ENCODE peak calls at places on chromosomes 7 and 10, in seven cellular contexts. S is H54; N is Daoy; I is activated CD4-positive, CD25-positive, alpha-beta regulatory T cell; V is upper lobe of right lung; M is chondrocyte; W is heart left ventricle. G is an unnamed sample.

GRCh38 chr7:151276651-151277590 is 28.4 kb upstream of the SMARCD3 start:
- DNase-seq in S (peak; percentile 76), N (peak; percentile 82), I (no peak), V (peak; percentile 84), M (no peak), W (peak; percentile 67), G (no peak)

GRCh38 chr10:114995468-114995867 is 57.5 kb downstream of the TRUB1 start:
- DNase-seq in S (no peak), N (no peak), I (no peak), V (no peak), M (no peak), W (no peak), G (no peak)

GRCh38 chr10:6059506-6059905 is 2.7 kb downstream of the IL2RA start:
- DNase-seq in S (no peak), N (no peak), I (no peak), V (no peak), M (no peak), W (no peak), G (no peak)

GRCh38 chr7:107563072-107563760 is 504 bp downstream of the COG5 start:
- DNase-seq in S (peak; percentile 35), N (no peak), I (no peak), V (no peak), M (no peak), W (no peak), G (no peak)

GRCh38 chr10:27372095-27372494 is 131.5 kb upstream of the ACBD5 start:
- DNase-seq in S (no peak), N (no peak), I (no peak), V (no peak), M (no peak), W (no peak), G (no peak)

GRCh38 chr7:91266931-91267557 is 2.8 kb downstream of the FZD1 start:
- DNase-seq in S (no peak), N (no peak), I (no peak), V (no peak), M (no peak), W (peak; percentile 41), G (no peak)

GRCh38 chr10:127797339-127797738 is 60.4 kb downstream of the FOXI2 start:
- DNase-seq in S (no peak), N (peak; percentile 15), I (no peak), V (no peak), M (no peak), W (no peak), G (no peak)

GRCh38 chr10:86795353-86795752 is 38.9 kb downstream of the BMPR1A start:
- DNase-seq in S (peak; percentile 59), N (peak; percentile 57), I (no peak), V (no peak), M (no peak), W (no peak), G (no peak)

GRCh38 chr7:150994141-150994837 is 3.5 kb downstream of the NOS3 start:
- DNase-seq in S (no peak), N (no peak), I (no peak), V (no peak), M (no peak), W (peak; percentile 88), G (no peak)

GRCh38 chr7:5523052-5523711 is 99.5 kb upstream of the TNRC18 start:
- DNase-seq in S (peak; percentile 37), N (peak; percentile 86), I (no peak), V (no peak), M (no peak), W (no peak), G (no peak)

GRCh38 chr10:2979267-2979660 is 88.1 kb upstream of the PFKP start:
- DNase-seq in S (no peak), N (no peak), I (no peak), V (no peak), M (no peak), W (no peak), G (no peak)

GRCh38 chr10:95814011-95814727 is 58.2 kb downstream of the ENTPD1 start:
- DNase-seq in S (peak; percentile 58), N (peak; percentile 66), I (no peak), V (no peak), M (no peak), W (peak; percentile 39), G (no peak)

GRCh38 chr10:45001382-45002148 is 842 bp downstream of the ZNF22 start:
- DNase-seq in S (peak; percentile 65), N (peak; percentile 70), I (no peak), V (peak; percentile 83), M (no peak), W (peak; percentile 88), G (peak; percentile 90)

GRCh38 chr7:101900103-101900502 is 82.7 kb downstream of the CUX1 start:
- DNase-seq in S (no peak), N (no peak), I (no peak), V (no peak), M (no peak), W (peak; percentile 86), G (no peak)

GRCh38 chr10:71755179-71755879 is 18.0 kb downstream of the VSIR start:
- DNase-seq in S (no peak), N (no peak), I (no peak), V (no peak), M (no peak), W (no peak), G (no peak)

GRCh38 chr7:106071999-106072714 is 40.0 kb downstream of the SYPL1 start:
- DNase-seq in S (no peak), N (no peak), I (no peak), V (no peak), M (no peak), W (peak; percentile 53), G (no peak)

GRCh38 chr7:117210366-117210765 is 112.5 kb downstream of the WNT2 start:
- DNase-seq in S (no peak), N (no peak), I (no peak), V (no peak), M (no peak), W (no peak), G (no peak)

GRCh38 chr7:106774768-106775551 is 90.1 kb upstream of the PIK3CG start:
- DNase-seq in S (no peak), N (peak; percentile 28), I (no peak), V (no peak), M (no peak), W (no peak), G (no peak)

GRCh38 chr10:72735288-72735926 is 43.5 kb downstream of the MCU start:
- DNase-seq in S (no peak), N (no peak), I (no peak), V (no peak), M (no peak), W (no peak), G (no peak)

GRCh38 chr10:70272925-70273316 is 10.9 kb downstream of the NPFFR1 start:
- DNase-seq in S (no peak), N (peak; percentile 17), I (no peak), V (no peak), M (no peak), W (no peak), G (no peak)

GRCh38 chr10:122051609-122052385 is 62.8 kb downstream of the TACC2 start:
- DNase-seq in S (peak; percentile 35), N (peak; percentile 78), I (no peak), V (peak; percentile 76), M (no peak), W (peak; percentile 44), G (peak; percentile 26)

GRCh38 chr7:29146082-29146706 is at the start of gene CPVL:
- DNase-seq in S (no peak), N (peak; percentile 93), I (no peak), V (peak; percentile 81), M (no peak), W (peak; percentile 88), G (no peak)

GRCh38 chr10:114387784-114388183 is 16.5 kb downstream of the AFAP1L2 start:
- DNase-seq in S (no peak), N (no peak), I (no peak), V (no peak), M (no peak), W (no peak), G (no peak)

GRCh38 chr10:31314256-31315183 is 4.5 kb upstream of the ZEB1 start:
- DNase-seq in S (no peak), N (no peak), I (no peak), V (no peak), M (no peak), W (no peak), G (no peak)

GRCh38 chr10:53025172-53025651 is 252.6 kb upstream of the MBL2 start:
- DNase-seq in S (no peak), N (no peak), I (no peak), V (no peak), M (no peak), W (no peak), G (no peak)

GRCh38 chr7:42155836-42156540 is 81.0 kb downstream of the GLI3 start:
- DNase-seq in S (no peak), N (no peak), I (no peak), V (no peak), M (no peak), W (no peak), G (no peak)

GRCh38 chr7:134865001-134865845 is 85.8 kb downstream of the CALD1 start:
- DNase-seq in S (no peak), N (no peak), I (no peak), V (no peak), M (no peak), W (no peak), G (no peak)

G was measured in mesenteric fat pad.